ENCODE peak calls at places on chromosomes 7 and 10, in six cellular contexts. N, I, L, V, B and Z are unnamed samples.

GRCh38 chr10:75099952-75100763 is 11.3 kb upstream of the SAMD8 start:
- DNase-seq in I (peak; percentile 82), V (peak; percentile 52), L (peak; percentile 92), N (peak; percentile 63), B (peak; percentile 59), Z (peak; percentile 77)

GRCh38 chr10:55019461-55019860 is 218.4 kb upstream of the PCDH15 start:
- DNase-seq in I (no peak), L (no peak), N (no peak), B (no peak), V (no peak), Z (no peak)

GRCh38 chr7:262251-262572 is 27.8 kb upstream of the FOXL3 start:
- DNase-seq in B (no peak), N (no peak), L (no peak), I (no peak), V (no peak), Z (no peak)

GRCh38 chr7:18402488-18403183 is 92.9 kb upstream of the HDAC9 start:
- DNase-seq in I (no peak), B (peak; percentile 13), N (peak; percentile 78), V (peak; percentile 88), L (no peak), Z (no peak)

GRCh38 chr10:124864421-124865193 is 63.0 kb downstream of the ABRAXAS2 start:
- DNase-seq in B (no peak), I (no peak), V (no peak), N (no peak), L (no peak), Z (no peak)

GRCh38 chr7:27999829-28000228 is 180.8 kb downstream of the JAZF1 start:
- DNase-seq in B (no peak), V (no peak), N (no peak), L (no peak), I (no peak), Z (no peak)

GRCh38 chr7:936131-937054 is 18.1 kb downstream of the ADAP1 start:
- DNase-seq in N (peak; percentile 36), V (peak; percentile 28), B (peak; percentile 77), L (no peak), I (no peak), Z (no peak)

GRCh38 chr10:126946746-126947145 is 41.5 kb downstream of the DOCK1 start:
- DNase-seq in B (no peak), I (no peak), V (no peak), L (no peak), N (no peak), Z (no peak)

GRCh38 chr7:2663960-2664359 is 24.0 kb upstream of the AMZ1 start:
- DNase-seq in N (no peak), I (no peak), L (peak; percentile 34), B (no peak), V (no peak), Z (no peak)

GRCh38 chr10:130193033-130193432 is 56.8 kb downstream of the GLRX3 start:
- DNase-seq in L (no peak), B (no peak), N (no peak), I (no peak), V (no peak), Z (no peak)

GRCh38 chr10:1212571-1213141 is 156.5 kb downstream of the WDR37 start:
- DNase-seq in L (peak; percentile 22), V (no peak), I (no peak), N (no peak), B (no peak), Z (no peak)

GRCh38 chr7:117790731-117791130 is 82.5 kb downstream of the CTTNBP2 start:
- DNase-seq in I (no peak), L (no peak), V (no peak), B (no peak), N (no peak), Z (no peak)

GRCh38 chr7:108211382-108212201 is 81.4 kb upstream of the LAMB4 start:
- DNase-seq in I (no peak), B (no peak), V (peak; percentile 59), L (peak; percentile 49), N (peak; percentile 42), Z (no peak)

GRCh38 chr10:106311590-106311989 is 852.9 kb downstream of the SORCS1 start:
- DNase-seq in B (no peak), I (no peak), N (no peak), V (no peak), L (no peak), Z (no peak)

DNA sequence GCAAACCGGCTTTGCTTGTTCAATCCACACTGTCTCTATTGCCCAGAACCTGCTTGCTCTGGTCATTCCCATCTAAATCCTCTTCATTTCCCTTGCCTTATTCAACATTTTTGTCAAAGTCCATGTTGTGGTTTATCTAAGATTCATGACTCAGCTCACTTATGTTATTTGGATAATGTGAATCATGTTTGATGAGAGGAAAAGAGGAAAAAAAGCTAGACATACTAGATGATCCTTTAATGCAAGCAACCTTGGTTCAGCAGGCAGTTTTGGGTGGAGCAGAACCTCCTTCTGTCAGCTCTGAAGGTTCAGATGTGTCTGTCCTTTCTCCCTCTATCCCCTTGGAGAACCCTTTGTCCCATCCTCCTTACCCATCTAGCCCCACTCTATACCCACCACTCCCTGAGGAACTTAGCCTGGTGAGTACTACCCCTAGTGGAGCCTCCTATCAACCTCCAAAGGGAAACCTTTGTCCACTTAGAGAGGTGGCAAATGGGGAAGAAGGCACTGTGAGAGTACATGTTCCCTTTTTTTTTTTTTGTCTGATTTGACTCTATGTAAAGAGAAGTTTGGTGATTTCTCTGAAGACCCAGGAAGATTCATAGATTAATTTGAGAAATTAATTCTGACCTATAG is 2.1 kb upstream of the SAMD9L start:
- DNase-seq in B (no peak), I (no peak), V (peak; percentile 73), L (no peak), N (peak; percentile 42), Z (no peak)
- H3K14ac ChIP-seq in B (no peak overlapping the region), I (no peak overlapping the region), V (peak overlapping the region; percentile 36), L (no peak overlapping the region), N (no peak overlapping the region), Z (no peak overlapping the region)

GRCh38 chr10:77899690-77900089 is 26.9 kb downstream of the DLG5 start:
- DNase-seq in I (no peak), B (no peak), N (no peak), L (no peak), V (no peak), Z (no peak)

GRCh38 chr10:77902159-77902558 is 24.4 kb downstream of the DLG5 start:
- DNase-seq in V (no peak), N (no peak), I (no peak), B (no peak), L (no peak), Z (no peak)

GRCh38 chr10:77904110-77904860 is 22.3 kb downstream of the DLG5 start:
- DNase-seq in N (no peak), I (no peak), L (no peak), B (no peak), V (no peak), Z (no peak)

GRCh38 chr10:77899080-77899477 is 27.5 kb downstream of the DLG5 start:
- DNase-seq in V (peak; percentile 51), B (no peak), I (no peak), L (no peak), N (no peak), Z (no peak)

GRCh38 chr10:77901743-77902142 is 24.8 kb downstream of the DLG5 start:
- DNase-seq in I (no peak), N (no peak), V (no peak), L (no peak), B (no peak), Z (no peak)
- H3K14ac ChIP-seq in I (peak overlapping the region; percentile 79), N (no peak overlapping the region), V (no peak overlapping the region), L (no peak overlapping the region), B (no peak overlapping the region), Z (no peak overlapping the region)

GRCh38 chr7:116540743-116541142 is 15.9 kb downstream of the CAV1 start:
- DNase-seq in V (peak; percentile 55), B (no peak), N (peak; percentile 67), L (no peak), I (no peak), Z (no peak)
- H3K14ac ChIP-seq in V (peak overlapping the region; percentile 64), B (no peak overlapping the region), N (no peak overlapping the region), L (no peak overlapping the region), I (no peak overlapping the region), Z (no peak overlapping the region)

GRCh38 chr10:2625094-2625493 is 442.3 kb upstream of the PFKP start:
- DNase-seq in L (no peak), I (no peak), B (no peak), V (no peak), N (no peak), Z (no peak)

GRCh38 chr10:2623675-2624274 is 443.6 kb upstream of the PFKP start:
- DNase-seq in I (no peak), L (no peak), B (no peak), V (no peak), N (no peak), Z (no peak)

GRCh38 chr10:2633630-2634029 is 433.7 kb upstream of the PFKP start:
- DNase-seq in B (no peak), I (no peak), V (no peak), L (no peak), N (no peak), Z (no peak)

GRCh38 chr10:2631557-2631956 is 435.8 kb upstream of the PFKP start:
- DNase-seq in B (no peak), N (no peak), I (no peak), V (no peak), L (no peak), Z (no peak)

GRCh38 chr10:2627969-2628368 is 439.4 kb upstream of the PFKP start:
- DNase-seq in I (no peak), L (no peak), N (no peak), B (no peak), V (no peak), Z (no peak)
- H3K14ac ChIP-seq in I (no peak overlapping the region), L (no peak overlapping the region), N (no peak overlapping the region), B (no peak overlapping the region), V (no peak overlapping the region), Z (no peak overlapping the region)